ENCODE peak calls at places on chromosomes 3 and 15, in five cellular contexts. D is HEK293T, S is uterus, Z is HT1080, R is HFFc6. A is an unnamed sample.

GRCh38 chr3:89300519-89300918 is 193.1 kb downstream of the EPHA3 start:
- DNase-seq in D (no peak), S (no peak), Z (peak), R (no peak), A (no peak)

GRCh38 chr3:70889162-70890045 is 577.0 kb upstream of the MDFIC2 start:
- DNase-seq in D (no peak), S (no peak), Z (no peak), R (no peak), A (no peak)

GRCh38 chr15:58467121-58467721 is 35.4 kb downstream of the LIPC start:
- DNase-seq in D (peak), S (no peak), Z (no peak), R (no peak), A (no peak)

GRCh38 chr3:143648218-143648617 is 200.1 kb downstream of the SLC9A9 start:
- DNase-seq in D (no peak), S (no peak), Z (no peak), R (no peak), A (no peak)

GRCh38 chr3:125191256-125191655 is 21.3 kb downstream of the SLC12A8 start:
- DNase-seq in D (no peak), S (no peak), Z (no peak), R (no peak), A (no peak)

GRCh38 chr15:90046846-90047481 is 45.8 kb downstream of the ZNF710 start:
- DNase-seq in D (no peak), S (no peak), Z (no peak), R (no peak), A (no peak)

GRCh38 chr3:30667250-30667585 is 60.8 kb downstream of the TGFBR2 start:
- DNase-seq in D (no peak), S (no peak), Z (no peak), R (no peak), A (no peak)

GRCh38 chr15:22873204-22873701 is 34.8 kb downstream of the NIPA2 start:
- DNase-seq in D (no peak), S (no peak), Z (peak), R (peak), A (no peak)

GRCh38 chr3:169865176-169865800 is 4.4 kb downstream of the LRRC31 start:
- DNase-seq in D (no peak), S (no peak), Z (no peak), R (no peak), A (no peak)

GRCh38 chr15:98442379-98442833 is 205.9 kb upstream of the IGF1R start:
- DNase-seq in D (peak), S (peak), Z (peak), R (peak), A (no peak)

GRCh38 chr3:180142041-180142440 is 105.3 kb upstream of the PEX5L start:
- DNase-seq in D (no peak), S (no peak), Z (peak), R (peak), A (no peak)

GRCh38 chr15:23472033-23472432 is 25.0 kb upstream of the GOLGA6L2 start:
- DNase-seq in D (no peak), S (no peak), Z (no peak), R (no peak), A (no peak)

A was measured in hippocampal formation.